ENCODE peak calls at places on chromosomes 6 and 20, in eight cellular contexts. Z, X, F, K, P, I, V and E are unnamed samples.

GRCh38 chr6:24910331-24910849 is 25.4 kb downstream of the RIPOR2 start:
- DNase-seq in K (peak), V (peak), I (peak), X (no peak), P (peak), F (no peak), Z (no peak), E (no peak)

GRCh38 chr6:95648636-95649035 is 71.3 kb downstream of the MANEA start:
- DNase-seq in V (no peak), P (no peak), Z (no peak), F (no peak), X (no peak), K (no peak), I (peak), E (no peak)

GRCh38 chr6:33112148-33112547 is 36.4 kb downstream of the HLA-DPB1 start:
- DNase-seq in Z (peak), P (peak), I (peak), V (peak), K (peak), F (no peak), X (peak), E (no peak)

GRCh38 chr6:134956676-134957075 is 6.8 kb upstream of the ALDH8A1 start:
- DNase-seq in X (no peak), F (no peak), I (no peak), K (no peak), V (no peak), Z (no peak), P (no peak), E (no peak)

GRCh38 chr20:17898548-17898994 is 70.0 kb downstream of the SNX5 start:
- DNase-seq in X (peak), V (peak), P (peak), K (peak), Z (peak), F (peak), I (peak), E (no peak)

GRCh38 chr20:4795394-4795793 is 73.7 kb downstream of the PRND start:
- DNase-seq in K (peak), F (no peak), V (peak), X (no peak), I (no peak), P (no peak), Z (peak), E (no peak)

GRCh38 chr20:3420211-3420707 is 12.8 kb upstream of the DNAAF9 start:
- DNase-seq in P (no peak), I (no peak), X (no peak), K (peak), V (peak), Z (peak), F (no peak), E (no peak)

GRCh38 chr6:29146154-29146553 is 24.6 kb upstream of the OR2J2 start:
- DNase-seq in K (no peak), V (no peak), Z (no peak), F (no peak), X (no peak), P (no peak), I (no peak), E (no peak)

GRCh38 chr20:44422083-44422482 is 53.6 kb upstream of the TTPAL start:
- DNase-seq in I (no peak), P (no peak), Z (peak), K (no peak), F (no peak), X (no peak), V (peak), E (no peak)

GRCh38 chr6:82160255-82160990 is 87.1 kb downstream of the IBTK start:
- DNase-seq in V (no peak), Z (no peak), P (no peak), I (no peak), K (no peak), F (no peak), X (no peak), E (no peak)

GRCh38 chr6:13854716-13855250 is 40.4 kb upstream of the MCUR1 start:
- DNase-seq in I (no peak), Z (no peak), K (no peak), F (peak), V (no peak), X (no peak), P (no peak), E (peak)

GRCh38 chr6:165876568-165876967 is 213.5 kb upstream of the PDE10A start:
- DNase-seq in V (no peak), X (no peak), K (no peak), I (no peak), Z (peak), P (no peak), F (no peak), E (no peak)

GRCh38 chr6:99746261-99746895 is 139.7 kb downstream of the PRDM13 start:
- DNase-seq in F (no peak), Z (peak), I (peak), V (peak), X (peak), K (peak), P (peak), E (no peak)

GRCh38 chr6:10413850-10414765 is 766 bp downstream of the TFAP2A start:
- DNase-seq in F (peak), X (peak), P (no peak), I (peak), Z (no peak), K (no peak), V (peak), E (no peak)

GRCh38 chr20:38211200-38212097 is 46.4 kb upstream of the TGM2 start:
- DNase-seq in F (no peak), V (no peak), X (no peak), Z (no peak), P (no peak), K (no peak), I (no peak), E (no peak)

GRCh38 chr6:30749554-30750378 is 5.4 kb upstream of the IER3 start:
- DNase-seq in P (no peak), F (no peak), K (no peak), I (peak), X (peak), Z (no peak), V (no peak), E (no peak)

GRCh38 chr6:32086661-32087573 is 22.2 kb downstream of the TNXB start:
- DNase-seq in F (no peak), I (peak), X (no peak), V (peak), Z (peak), P (peak), K (peak), E (no peak)

GRCh38 chr6:12354499-12354898 is 64.3 kb downstream of the EDN1 start:
- DNase-seq in Z (peak), X (peak), V (peak), F (no peak), I (no peak), P (no peak), K (no peak), E (no peak)

GRCh38 chr6:98644063-98644462 is 190.3 kb upstream of the POU3F2 start:
- DNase-seq in P (no peak), I (no peak), K (no peak), F (no peak), Z (no peak), X (no peak), V (no peak), E (no peak)
- TF ChIP-seq CTCF in P (no peak), I (no peak), K (no peak), F (no peak), Z (no peak), X (no peak), V (no peak), E (no peak)

GRCh38 chr20:1207293-1207884 is 4.1 kb downstream of the C20orf202 start:
- DNase-seq in P (no peak), K (no peak), V (no peak), F (no peak), Z (no peak), I (no peak), X (no peak), E (no peak)

GRCh38 chr20:1210501-1210900 is 7.2 kb downstream of the C20orf202 start:
- DNase-seq in I (no peak), Z (peak), P (no peak), V (peak), K (no peak), X (no peak), F (no peak), E (no peak)

GRCh38 chr20:1206749-1207148 is 3.5 kb downstream of the C20orf202 start:
- DNase-seq in I (no peak), V (no peak), X (no peak), F (peak), P (no peak), K (no peak), Z (no peak), E (no peak)

GRCh38 chr20:1211954-1212497 is 8.8 kb downstream of the C20orf202 start:
- DNase-seq in X (no peak), V (no peak), K (no peak), P (no peak), I (no peak), Z (no peak), F (no peak), E (no peak)

DNA sequence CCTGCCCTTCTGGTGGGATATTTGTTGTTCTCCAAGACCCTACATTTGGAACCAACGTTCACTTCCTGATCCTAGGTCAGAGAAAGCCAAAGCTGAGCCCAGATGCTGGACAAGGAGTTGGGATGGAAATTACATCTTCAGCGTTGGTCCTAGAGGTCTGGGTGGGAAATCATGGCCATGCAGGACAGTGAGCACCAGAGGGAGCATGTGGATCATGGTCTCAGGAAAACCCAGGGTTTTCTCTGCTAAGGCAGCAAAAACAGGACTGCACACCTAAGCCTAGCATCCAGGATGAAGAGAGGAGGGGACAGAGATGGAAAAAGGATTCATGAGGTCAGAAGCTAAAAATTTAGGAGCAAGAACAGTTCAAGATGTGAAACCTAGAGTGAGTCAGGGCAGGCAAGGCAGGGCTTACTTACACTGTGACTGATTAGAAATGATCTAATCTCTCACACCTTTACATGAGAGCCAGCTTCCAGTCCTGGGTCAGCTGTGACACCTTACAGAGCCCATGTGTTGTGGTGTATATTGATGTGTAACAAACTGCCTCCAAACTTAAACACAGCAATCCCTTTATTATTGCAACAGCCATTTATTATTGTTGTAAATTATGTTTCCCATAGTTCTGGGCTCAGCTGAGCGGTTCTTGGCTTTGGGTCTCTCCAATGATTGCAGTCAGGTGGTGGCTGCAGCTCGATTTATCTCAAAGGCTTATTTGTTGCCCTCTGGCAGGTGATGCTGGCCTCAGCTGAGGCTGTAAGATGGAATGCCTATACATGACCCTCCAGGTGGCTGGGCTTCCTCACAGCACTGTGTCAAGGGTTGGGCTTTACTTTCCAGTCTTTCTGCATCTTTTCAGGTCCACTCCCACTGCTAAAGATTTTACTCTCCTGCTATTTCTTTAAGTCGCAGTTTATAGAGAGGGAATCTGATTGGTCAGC is 6.5 kb downstream of the C20orf202 start:
- DNase-seq in Z (peak), V (peak), X (no peak), I (no peak), P (no peak), F (no peak), K (peak), E (no peak)
- TF ChIP-seq CTCF in Z (peak), V (peak), X (no peak), I (peak), P (peak), F (peak), K (no peak), E (peak)

DNA sequence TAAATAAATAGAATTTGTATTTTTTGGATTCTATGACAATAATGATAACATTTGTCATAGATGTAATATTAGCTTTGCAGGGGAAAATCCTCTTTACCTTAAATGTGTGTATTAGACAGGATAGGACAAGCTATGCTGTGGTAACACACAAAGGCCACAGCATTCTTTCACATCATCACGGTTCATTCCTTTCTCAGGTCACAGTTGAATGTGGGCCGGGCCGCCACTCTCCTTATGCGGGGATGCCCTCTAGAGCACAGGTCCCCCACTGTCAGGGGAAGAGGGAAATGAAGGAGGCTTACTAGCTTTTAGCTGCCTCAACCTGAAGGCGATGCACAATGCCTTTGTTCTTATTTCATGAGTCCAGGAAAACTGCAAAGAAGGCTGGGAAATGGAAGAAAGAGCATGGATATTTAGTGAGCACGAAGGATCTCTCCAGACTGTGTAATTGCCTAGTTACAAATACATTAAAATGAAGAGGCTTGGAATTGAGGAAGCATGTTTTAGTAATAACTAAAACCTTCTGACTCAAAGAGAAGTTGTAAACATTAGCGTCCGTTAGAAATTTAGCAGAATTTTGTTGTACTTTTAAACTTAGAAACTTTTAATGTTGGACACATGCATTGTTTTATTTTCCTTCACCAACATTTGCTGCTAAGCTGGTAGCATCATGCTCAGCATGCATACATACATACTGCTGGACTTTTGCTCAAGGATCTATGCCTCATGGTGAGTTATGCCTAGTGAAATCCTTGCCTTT is 248.9 kb upstream of the FOXQ1 start:
- DNase-seq in F (no peak), I (no peak), X (no peak), K (no peak), Z (no peak), P (no peak), V (peak), E (no peak)
- TF ChIP-seq CTCF in F (no peak), I (no peak), X (no peak), K (no peak), Z (no peak), P (no peak), V (no peak), E (no peak)

DNA sequence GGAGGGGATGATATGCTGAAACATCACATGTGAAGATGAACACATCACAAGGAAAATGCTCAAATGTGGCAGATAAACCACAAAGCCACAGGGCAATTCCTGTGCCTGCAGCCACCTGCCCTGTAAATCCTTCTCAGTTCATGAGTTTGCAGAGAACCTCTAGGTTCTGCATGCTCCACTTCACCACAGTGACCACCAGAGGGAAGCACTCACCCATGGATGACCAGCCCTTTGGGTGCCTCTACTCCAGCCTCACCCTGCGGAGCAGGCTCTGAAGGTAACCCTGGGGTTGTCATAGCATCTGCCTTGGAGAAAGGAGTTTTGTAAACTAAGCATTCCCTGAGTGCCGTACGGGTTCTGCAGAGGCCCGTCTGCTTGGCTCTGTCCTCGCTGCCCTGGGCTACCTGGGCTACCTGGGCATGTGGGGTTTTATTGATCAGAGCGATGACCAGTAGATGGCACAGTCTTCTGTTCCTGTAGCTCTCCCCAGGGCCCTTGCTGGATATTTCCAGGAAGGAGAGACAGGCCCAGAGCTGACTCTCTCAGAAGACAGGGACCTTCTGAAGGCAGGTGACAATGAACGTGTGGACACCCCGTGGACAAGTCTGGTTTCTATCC is 31.7 kb upstream of the CST1 start:
- DNase-seq in F (no peak), K (no peak), V (peak), X (peak), Z (peak), I (peak), P (peak), E (no peak)
- TF ChIP-seq CTCF in F (peak), K (peak), V (peak), X (peak), Z (peak), I (no peak), P (peak), E (peak)

GRCh38 chr20:8664778-8665177 is 404.1 kb upstream of the PLCB4 start:
- DNase-seq in I (no peak), X (no peak), K (no peak), Z (no peak), V (no peak), F (no peak), P (peak), E (no peak)
- TF ChIP-seq CTCF in I (no peak), X (no peak), K (no peak), Z (no peak), V (no peak), F (peak), P (no peak), E (no peak)